ENCODE peak calls at places on chromosomes 2 and 18, in five cellular contexts. Q is H1, V is K562, B is HepG2, N is GM12878. Y is an unnamed sample.
A peak's percentile ranks its signal among the peaks of the same experiment; 100 is the strongest.

GRCh38 chr2:224039080-224039769 is at the start of gene SERPINE2:
- DNase-seq in Q (no peak), B (no peak), N (no peak), V (no peak), Y (peak; percentile 82)

GRCh38 chr2:207734264-207734635 is 22.8 kb downstream of the CCNYL1 start:
- DNase-seq in N (no peak), Q (no peak), B (peak; percentile 75), V (peak; percentile 25), Y (peak; percentile 16)

GRCh38 chr2:54497738-54498680 is 41.9 kb downstream of the SPTBN1 start:
- DNase-seq in Q (no peak), B (peak; percentile 70), V (peak; percentile 49), N (no peak), Y (no peak)

GRCh38 chr2:170679607-170680079 is 35.5 kb upstream of the SP5 start:
- DNase-seq in B (peak; percentile 42), V (peak; percentile 56), N (no peak), Q (no peak), Y (no peak)

GRCh38 chr2:55949613-55950012 is 26.0 kb upstream of the EFEMP1 start:
- DNase-seq in N (no peak), B (no peak), Q (no peak), V (no peak), Y (no peak)

GRCh38 chr2:101745711-101746694 is 48.5 kb downstream of the MAP4K4 start:
- DNase-seq in Q (no peak), B (peak; percentile 32), N (no peak), V (no peak), Y (no peak)

GRCh38 chr2:168962636-168963035 is 61.5 kb downstream of the G6PC2 start:
- DNase-seq in V (no peak), B (no peak), Q (no peak), N (no peak), Y (no peak)

GRCh38 chr2:16172324-16173175 is 232.2 kb downstream of the MYCN start:
- DNase-seq in V (no peak), B (no peak), Q (no peak), N (no peak), Y (no peak)

GRCh38 chr2:30178618-30179404 is 32.0 kb downstream of the YPEL5 start:
- DNase-seq in B (no peak), Q (no peak), N (no peak), V (peak; percentile 51), Y (peak; percentile 23)

GRCh38 chr2:974454-974853 is 23.8 kb downstream of the SNTG2 start:
- DNase-seq in V (no peak), N (no peak), Q (no peak), B (no peak), Y (no peak)

GRCh38 chr2:981759-982158 is 31.1 kb downstream of the SNTG2 start:
- DNase-seq in N (no peak), V (no peak), Q (no peak), B (no peak), Y (no peak)

GRCh38 chr2:981258-981657 is 30.6 kb downstream of the SNTG2 start:
- DNase-seq in N (no peak), Q (no peak), V (no peak), B (no peak), Y (no peak)

GRCh38 chr2:975095-975494 is 24.4 kb downstream of the SNTG2 start:
- DNase-seq in N (no peak), V (no peak), B (no peak), Q (no peak), Y (no peak)

DNA sequence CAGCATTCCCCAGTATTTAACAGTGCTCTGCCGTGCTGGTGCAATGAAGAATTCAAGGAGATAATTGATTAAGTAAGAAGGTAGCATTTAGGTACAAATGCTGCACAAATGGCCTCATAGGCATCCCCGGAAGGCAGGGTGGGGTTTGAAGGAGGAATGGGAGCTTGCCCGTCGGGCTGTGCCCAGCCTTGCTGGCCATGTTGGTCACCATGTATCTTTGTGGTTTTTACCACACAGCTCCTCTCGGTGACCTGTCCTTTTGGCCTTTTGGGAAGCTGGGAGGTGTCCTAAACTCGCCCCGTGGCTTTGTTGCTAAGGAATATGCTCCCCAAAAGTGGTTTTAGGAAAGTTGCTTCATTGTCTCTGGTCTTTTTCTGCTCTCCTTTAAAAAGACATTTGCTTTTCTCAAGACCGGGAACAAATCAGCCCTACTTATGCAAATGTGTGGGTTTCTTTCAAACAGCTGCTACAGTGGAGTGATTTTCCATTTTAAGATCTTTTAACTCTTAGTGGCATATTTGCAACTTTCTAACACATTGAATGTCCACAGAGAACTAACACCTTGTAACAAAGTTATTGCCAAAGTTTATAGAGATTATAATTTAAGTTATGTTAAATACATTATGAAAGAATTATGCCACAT is 28.8 kb downstream of the SNTG2 start:
- DNase-seq in V (no peak), Q (no peak), N (no peak), B (no peak), Y (no peak)
- H2AFZ ChIP-seq in V (no peak overlapping the region), Q (no peak overlapping the region), N (peak overlapping the region; percentile 24), B (no peak overlapping the region), Y (no peak overlapping the region)

DNA sequence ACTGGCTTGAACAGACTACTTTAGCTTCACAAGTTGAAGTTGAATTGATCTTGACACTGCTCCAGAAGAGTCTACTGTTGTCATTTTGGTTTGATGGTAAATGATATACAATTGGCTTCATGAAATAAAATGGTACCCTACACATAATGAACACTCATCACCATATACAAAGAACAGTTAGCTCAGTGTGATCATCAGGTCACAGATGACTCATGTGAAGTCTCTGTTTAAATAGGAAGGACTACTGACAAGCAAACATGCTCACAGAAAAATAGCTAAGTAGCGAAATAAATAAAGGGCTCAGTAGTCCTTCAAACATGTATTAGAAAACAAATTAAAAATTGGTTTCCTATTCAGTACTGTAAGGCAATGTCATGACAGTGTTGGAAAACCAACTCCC is 96.2 kb downstream of the MEIS1 start:
- DNase-seq in Q (no peak), N (no peak), V (no peak), B (peak; percentile 23), Y (no peak)
- TF ChIP-seq GABPA in Q (no peak), N (no peak), V (no peak), B (no peak), Y (no peak)

GRCh38 chr2:177262958-177263450 is 1.5 kb downstream of the NFE2L2 start:
- DNase-seq in B (no peak), N (no peak), Q (no peak), V (no peak), Y (no peak)
- H3K4me1 ChIP-seq in B (peaks cover 66% of the 10 kb centered on the region), N (peaks cover 12% of the 10 kb centered on the region), Q (peaks cover 2% of the 10 kb centered on the region), V (peaks cover 38% of the 10 kb centered on the region), Y (peaks cover 17% of the 10 kb centered on the region)

GRCh38 chr2:190404487-190404886 is 3.7 kb upstream of the MFSD6 start:
- DNase-seq in N (no peak), Q (no peak), V (peak; percentile 82), B (no peak), Y (no peak)
- H2AFZ ChIP-seq in N (no peak overlapping the region), Q (no peak overlapping the region), V (no peak overlapping the region), B (no peak overlapping the region), Y (no peak overlapping the region)

DNA sequence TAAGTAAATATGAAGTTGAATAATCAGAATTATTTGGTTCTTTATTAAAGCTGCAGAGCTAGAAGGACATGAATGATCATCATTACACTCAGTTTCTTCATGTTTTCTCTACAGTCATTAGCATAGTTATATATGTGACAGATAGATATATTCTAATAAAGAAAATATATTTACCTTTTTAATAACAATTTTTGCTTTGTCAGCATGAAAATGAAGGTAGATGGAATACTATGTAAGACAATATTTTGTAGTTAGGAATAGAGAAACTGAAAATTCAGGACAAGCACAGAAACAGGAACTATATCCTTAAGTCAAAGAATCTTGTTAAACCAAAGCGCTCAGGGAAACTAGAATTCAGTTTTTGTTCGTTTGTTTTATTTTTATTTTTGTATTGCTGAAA is 649.9 kb upstream of the NRXN1 start:
- DNase-seq in V (no peak), B (no peak), Q (no peak), N (no peak), Y (no peak)
- TF ChIP-seq GABPA in V (no peak), B (no peak), Q (no peak), N (no peak), Y (no peak)

DNA sequence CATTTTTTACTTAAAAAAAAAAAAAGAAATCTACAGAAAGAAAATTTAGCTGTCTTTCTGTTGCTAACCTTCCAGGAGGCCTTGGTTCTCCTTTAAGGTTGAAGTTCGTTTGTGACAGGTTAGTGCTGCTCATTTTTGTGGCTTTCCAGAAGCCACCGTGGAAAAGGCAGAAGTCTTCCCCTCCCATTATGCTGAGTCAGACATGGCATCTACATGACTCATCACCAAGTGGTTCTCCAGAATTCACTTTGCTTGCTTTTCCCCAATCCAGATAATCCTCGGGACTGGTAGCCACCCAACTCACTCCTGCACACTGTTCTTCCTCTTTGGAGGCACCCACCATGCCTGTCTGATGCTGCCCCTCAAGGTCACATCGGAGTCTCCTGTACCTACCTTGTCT is 228.7 kb downstream of the PIK3C3 start:
- DNase-seq in B (no peak), Q (no peak), V (no peak), N (no peak), Y (no peak)
- H3K4me1 ChIP-seq in B (no peaks in the 10 kb centered on the region), Q (no peaks in the 10 kb centered on the region), V (no peaks in the 10 kb centered on the region), N (no peaks in the 10 kb centered on the region), Y (peaks cover 4% of the 10 kb centered on the region)

GRCh38 chr2:237498341-237498740 is 11.3 kb downstream of the MLPH start:
- DNase-seq in B (no peak), V (no peak), N (no peak), Q (no peak), Y (no peak)

GRCh38 chr2:237501892-237502513 is 15.0 kb downstream of the MLPH start:
- DNase-seq in V (no peak), N (no peak), B (no peak), Q (no peak), Y (no peak)

GRCh38 chr2:237497009-237497819 is 10.2 kb downstream of the MLPH start:
- DNase-seq in V (no peak), B (no peak), Q (no peak), N (no peak), Y (no peak)

GRCh38 chr2:237497820-237498128 is 10.7 kb downstream of the MLPH start:
- DNase-seq in N (no peak), B (no peak), V (no peak), Q (no peak), Y (no peak)

DNA sequence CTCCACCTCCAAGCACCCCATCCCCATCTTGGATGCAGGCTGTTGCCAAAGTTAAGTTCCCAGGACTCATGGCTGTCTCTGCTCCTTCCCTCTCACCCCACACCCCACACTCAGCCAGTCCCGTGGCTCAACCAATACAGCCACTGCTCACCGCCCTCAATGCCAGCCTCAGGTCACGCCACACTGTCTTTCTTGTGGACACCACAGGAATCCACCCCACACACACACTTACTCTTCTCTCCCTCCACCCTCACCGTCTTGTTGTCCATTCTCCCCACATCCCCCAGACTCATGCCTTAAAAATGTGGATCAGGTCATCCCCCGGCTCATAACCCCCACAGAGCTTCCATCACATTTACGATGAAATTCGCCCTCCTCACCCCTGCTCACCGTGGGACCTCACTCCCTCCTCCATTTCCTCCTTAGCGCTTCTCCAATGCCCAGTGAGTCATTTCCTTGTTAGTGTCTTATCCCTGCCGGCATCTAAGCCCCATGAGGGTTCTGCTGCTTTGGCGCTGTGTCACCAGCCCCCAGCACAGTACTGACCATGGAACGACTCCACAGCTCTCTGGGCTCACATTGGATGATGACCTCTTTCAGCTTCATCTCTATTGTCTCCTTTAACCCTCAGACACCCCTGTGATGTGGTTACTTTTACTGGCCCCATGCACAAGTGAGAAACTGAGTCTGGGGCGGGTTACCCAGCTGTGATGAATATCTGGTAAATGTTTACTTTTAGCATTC is 13.8 kb downstream of the MLPH start:
- DNase-seq in B (no peak), Q (peak; percentile 53), N (no peak), V (peak; percentile 12), Y (peak; percentile 41)
- H2AFZ ChIP-seq in B (no peak overlapping the region), Q (no peak overlapping the region), N (no peak overlapping the region), V (no peak overlapping the region), Y (no peak overlapping the region)

Y was measured in SK-N-SH.